ENCODE peak calls at places on chromosomes 5 and 9, in seven cellular contexts. G is mesendoderm, C is neuronal stem cell, M is mesenchymal stem cell, B is IMR-90, K is H1, T is trophoblast cell. L is an unnamed sample.

GRCh38 chr5:63400079-63400478 is 562.2 kb downstream of the HTR1A start:
- DNase-seq in B (no peak), K (no peak), C (no peak), G (no peak), T (no peak), M (no peak), L (no peak)

GRCh38 chr9:135568026-135568425 is 6.5 kb downstream of the PAEP start:
- DNase-seq in K (no peak), C (no peak), M (no peak), G (no peak), T (no peak), B (no peak), L (no peak)

GRCh38 chr5:120532835-120533234 is 68.7 kb downstream of the PRR16 start:
- DNase-seq in G (peak), T (no peak), K (peak), B (no peak), C (peak), M (no peak), L (peak)

GRCh38 chr5:88881566-88881965 is 1.4 kb downstream of the MEF2C start:
- DNase-seq in T (no peak), C (no peak), B (peak), K (no peak), G (no peak), M (peak), L (no peak)

GRCh38 chr9:98374385-98375051 is 119.1 kb upstream of the TBC1D2 start:
- DNase-seq in T (peak), M (peak), K (no peak), C (no peak), G (peak), B (peak), L (no peak)

GRCh38 chr9:86368871-86369521 is 14.8 kb upstream of the TUT7 start:
- DNase-seq in B (peak), K (no peak), G (no peak), C (no peak), T (no peak), M (peak), L (no peak)

GRCh38 chr9:99451121-99451606 is 229.1 kb downstream of the SEC61B start:
- DNase-seq in K (no peak), M (no peak), T (peak), B (no peak), C (no peak), G (peak), L (no peak)

GRCh38 chr5:163567811-163568210 is 62.4 kb downstream of the MAT2B start:
- DNase-seq in B (no peak), M (no peak), G (no peak), K (no peak), C (no peak), T (peak), L (no peak)

GRCh38 chr9:99158629-99159028 is 53.7 kb downstream of the TGFBR1 start:
- DNase-seq in C (no peak), B (no peak), G (no peak), K (no peak), T (peak), M (no peak), L (no peak)

GRCh38 chr9:79408617-79409016 is 163.1 kb upstream of the TLE4 start:
- DNase-seq in B (peak), G (no peak), K (no peak), T (no peak), M (peak), C (no peak), L (no peak)

GRCh38 chr5:139667730-139668063 is 19.5 kb downstream of the CXXC5 start:
- DNase-seq in T (no peak), M (peak), K (no peak), G (no peak), B (peak), C (no peak), L (no peak)

GRCh38 chr9:21558627-21559401 is 76.7 kb upstream of the IFNE start:
- DNase-seq in K (no peak), M (peak), B (peak), T (peak), C (peak), G (peak), L (no peak)
- H3K4ac ChIP-seq in K (no peak), M (peak), B (peak), T (peak), C (no peak), G (no peak), L (no peak)

DNA sequence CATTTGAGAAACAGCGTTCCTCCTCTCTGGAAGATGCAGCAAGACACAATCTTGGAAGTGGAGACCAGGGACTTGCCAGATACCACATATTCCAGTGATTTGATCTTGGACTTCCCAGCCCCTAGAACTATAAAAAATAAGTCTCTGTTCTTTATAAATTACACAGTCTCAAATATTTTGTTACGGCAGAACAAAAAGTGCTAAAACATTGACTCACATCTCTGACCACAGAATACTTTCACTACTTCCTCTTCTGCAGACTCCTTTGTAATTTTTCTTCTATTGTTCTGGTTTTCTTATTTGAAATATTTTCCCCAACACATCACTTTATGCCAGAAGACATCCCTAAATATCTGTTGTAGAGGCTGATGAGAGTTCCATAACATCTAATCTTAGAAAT is 706.1 kb upstream of the CDH18 start:
- DNase-seq in T (no peak), G (no peak), C (no peak), B (no peak), K (no peak), M (no peak), L (no peak)
- H2BK5ac ChIP-seq in T (no peak), G (no peak), C (no peak), B (no peak), K (no peak), M (no peak), L (no peak)

DNA sequence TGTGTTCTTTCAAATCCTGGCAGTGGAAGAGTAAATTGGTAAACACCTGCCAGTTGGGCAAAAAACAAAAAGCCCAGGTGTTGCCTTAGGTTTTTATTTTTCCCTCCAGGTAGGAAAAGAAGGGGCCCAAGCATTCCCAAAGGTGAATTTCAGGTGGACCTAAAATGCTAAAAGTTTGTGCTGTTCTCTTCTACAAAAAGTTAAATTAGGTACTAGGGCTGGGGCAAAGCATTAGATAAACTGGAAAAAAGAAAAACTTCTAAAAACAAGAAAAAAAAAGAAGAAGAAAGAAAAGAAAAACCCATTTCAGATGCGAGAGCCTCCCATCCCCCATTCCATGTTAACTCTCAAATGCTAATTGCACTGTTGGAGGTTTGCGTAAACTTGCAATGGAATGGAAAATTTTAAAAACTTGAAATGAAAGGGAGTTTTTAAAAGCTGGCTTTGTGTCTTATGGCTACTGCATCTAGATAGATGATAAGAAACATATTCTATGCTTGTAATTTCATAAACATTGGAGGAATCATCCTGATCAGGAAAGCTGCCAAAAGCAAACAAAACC is 59.9 kb upstream of the IGFBPL1 start:
- DNase-seq in C (no peak), B (no peak), M (no peak), K (no peak), G (peak), T (no peak), L (no peak)
- H3K4ac ChIP-seq in C (no peak), B (no peak), M (no peak), K (no peak), G (no peak), T (no peak), L (no peak)

GRCh38 chr5:112116372-112116771 is 302.7 kb downstream of the EPB41L4A start:
- DNase-seq in M (no peak), C (no peak), G (no peak), T (no peak), K (no peak), B (no peak), L (no peak)
- H2BK5ac ChIP-seq in M (no peak), C (no peak), G (no peak), T (no peak), K (no peak), B (no peak), L (no peak)

DNA sequence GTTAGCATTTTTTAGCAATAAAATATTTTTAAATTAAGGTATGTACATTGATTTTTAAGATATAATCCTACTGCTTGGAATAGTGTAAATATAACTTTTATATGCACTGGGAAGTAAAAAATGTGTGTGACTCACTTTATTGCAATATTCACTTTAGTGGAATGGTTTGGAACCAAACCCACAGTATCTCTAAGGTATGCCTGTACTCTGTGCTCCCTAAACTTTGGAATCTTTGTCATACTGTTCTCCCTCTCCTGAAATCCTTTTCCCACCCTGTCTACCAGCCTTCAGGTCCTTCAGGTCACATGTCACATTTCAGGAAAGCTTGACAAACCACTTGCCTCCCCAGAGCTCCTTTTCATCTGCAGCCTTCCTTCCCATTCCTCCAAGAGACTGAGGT is 308.7 kb downstream of the SPOCK1 start:
- DNase-seq in B (peak), C (no peak), M (no peak), K (no peak), T (no peak), G (no peak), L (no peak)
- H3K4ac ChIP-seq in B (peak), C (no peak), M (no peak), K (no peak), T (no peak), G (no peak), L (no peak)